ENCODE peak calls at places on chromosomes 2 and 18, in six cellular contexts. L is GM23248; W is GM13976; T is Daoy; R is brain microvascular endothelial cell; P is activated CD8-positive, alpha-beta memory T cell treated with anti-CD3 and anti-CD28 coated beads for 1 hour. I is an unnamed sample.

GRCh38 chr18:69647695-69648094 is 247.0 kb downstream of the DOK6 start:
- DNase-seq in L (no peak), W (no peak), T (no peak), R (no peak), P (no peak), I (peak)

GRCh38 chr2:164620873-164621760 is at the start of gene GRB14:
- DNase-seq in L (peak), W (peak), T (peak), R (peak), P (no peak), I (peak)

GRCh38 chr18:31819106-31819924 is 58.6 kb upstream of the SLC25A52 start:
- DNase-seq in L (peak), W (peak), T (peak), R (peak), P (no peak), I (peak)

GRCh38 chr2:80078290-80079036 is 226.1 kb downstream of the LRRTM1 start:
- DNase-seq in L (no peak), W (no peak), T (no peak), R (no peak), P (no peak), I (no peak)

GRCh38 chr2:45301307-45302010 is 292.2 kb upstream of the SIX2 start:
- DNase-seq in L (no peak), W (no peak), T (no peak), R (no peak), P (no peak), I (peak)

GRCh38 chr2:25275575-25275965 is 66.2 kb downstream of the DNMT3A start:
- DNase-seq in L (no peak), W (peak), T (no peak), R (no peak), P (no peak), I (no peak)

GRCh38 chr2:2762166-2762897 is 431.3 kb upstream of the MYT1L start:
- DNase-seq in L (no peak), W (no peak), T (no peak), R (no peak), P (no peak), I (no peak)

GRCh38 chr2:17740203-17740602 is 13.4 kb downstream of the SMC6 start:
- DNase-seq in L (no peak), W (no peak), T (no peak), R (no peak), P (no peak), I (no peak)

GRCh38 chr2:44801676-44802408 is 139.7 kb upstream of the SIX3 start:
- DNase-seq in L (peak), W (no peak), T (no peak), R (no peak), P (no peak), I (no peak)

GRCh38 chr18:8857806-8858205 is 152.4 kb downstream of the MTCL1 start:
- DNase-seq in L (no peak), W (no peak), T (no peak), R (no peak), P (no peak), I (no peak)

GRCh38 chr2:108855194-108855593 is 68.6 kb downstream of the CCDC138 start:
- DNase-seq in L (peak), W (no peak), T (no peak), R (no peak), P (no peak), I (peak)

GRCh38 chr18:22337311-22337710 is 80.4 kb downstream of the CTAGE1 start:
- DNase-seq in L (peak), W (no peak), T (no peak), R (peak), P (no peak), I (no peak)

GRCh38 chr18:55868909-55869308 is 280.9 kb upstream of the TCF4 start:
- DNase-seq in L (peak), W (no peak), T (peak), R (peak), P (no peak), I (no peak)

GRCh38 chr18:49015886-49016647 is 65.3 kb upstream of the SMAD7 start:
- DNase-seq in L (no peak), W (no peak), T (peak), R (no peak), P (no peak), I (no peak)

GRCh38 chr18:12121175-12122095 is 27.8 kb downstream of the ANKRD62 start:
- DNase-seq in L (peak), W (no peak), T (peak), R (peak), P (no peak), I (peak)

GRCh38 chr2:194545978-194546377 is 1111.0 kb upstream of the SLC39A10 start:
- DNase-seq in L (peak), W (no peak), T (no peak), R (no peak), P (no peak), I (peak)

GRCh38 chr2:200300065-200300464 is 6.4 kb upstream of the SPATS2L start:
- DNase-seq in L (no peak), W (no peak), T (no peak), R (no peak), P (no peak), I (no peak)

GRCh38 chr2:31764169-31764568 is 183.4 kb upstream of the SRD5A2 start:
- DNase-seq in L (no peak), W (no peak), T (no peak), R (no peak), P (no peak), I (no peak)

GRCh38 chr2:179239194-179239593 is 25.4 kb downstream of the SESTD1 start:
- DNase-seq in L (peak), W (no peak), T (peak), R (no peak), P (no peak), I (peak)

I was measured in DMS53.